ENCODE peak calls at places on chromosomes 4 and X, in five cellular contexts. Q is HT1080; X is stimulated activated CD4-positive, alpha-beta T cell treated with anti-CD3 and anti-CD28 coated beads, Interleukin-12 subunit alpha, Interleukin-12 subunit beta, amount 100 ng/mL, for 24 hours; R is endodermal cell; H is LHCN-M2. Z is an unnamed sample.

GRCh38 chrX:10433296-10433965 is 187.0 kb downstream of the MID1 start:
- DNase-seq in Q (no peak), X (no peak), R (no peak), H (no peak), Z (no peak)

GRCh38 chr4:10809905-10810304 is 125.3 kb upstream of the CLNK start:
- DNase-seq in Q (no peak), X (no peak), R (no peak), H (no peak), Z (no peak)

GRCh38 chrX:40644175-40644574 is 3.2 kb downstream of the CXorf38 start:
- DNase-seq in Q (no peak), X (no peak), R (no peak), H (peak), Z (no peak)

GRCh38 chr4:68361146-68361589 is 11.3 kb upstream of the YTHDC1 start:
- DNase-seq in Q (peak), X (no peak), R (no peak), H (peak), Z (no peak)

GRCh38 chr4:38753021-38753806 is 29.6 kb downstream of the TLR10 start:
- DNase-seq in Q (peak), X (no peak), R (peak), H (peak), Z (peak)

GRCh38 chr4:179625391-179625790 is 2183.2 kb upstream of the AGA start:
- DNase-seq in Q (peak), X (no peak), R (no peak), H (peak), Z (peak)

GRCh38 chrX:3938587-3938986 is 225.1 kb upstream of the PRKX start:
- DNase-seq in Q (no peak), X (no peak), R (no peak), H (no peak), Z (no peak)

GRCh38 chr4:175951794-175952193 is 113.8 kb upstream of the WDR17 start:
- DNase-seq in Q (peak), X (no peak), R (no peak), H (no peak), Z (no peak)

GRCh38 chr4:14177987-14178386 is 550.5 kb upstream of the BOD1L1 start:
- DNase-seq in Q (no peak), X (no peak), R (peak), H (peak), Z (no peak)

GRCh38 chr4:8727546-8728510 is 135.3 kb downstream of the CPZ start:
- DNase-seq in Q (no peak), X (no peak), R (peak), H (no peak), Z (no peak)

GRCh38 chr4:143384381-143384994 is 47.8 kb downstream of the GAB1 start:
- DNase-seq in Q (no peak), X (no peak), R (no peak), H (no peak), Z (no peak)

GRCh38 chr4:134911941-134912340 is 710.4 kb upstream of the PABPC4L start:
- DNase-seq in Q (no peak), X (no peak), R (no peak), H (no peak), Z (no peak)

GRCh38 chr4:137451150-137451850 is 81.0 kb downstream of the PCDH18 start:
- DNase-seq in Q (no peak), X (no peak), R (no peak), H (no peak), Z (no peak)

GRCh38 chr4:121842862-121843261 is 19.2 kb upstream of the CCNA2 start:
- DNase-seq in Q (no peak), X (no peak), R (no peak), H (no peak), Z (no peak)

GRCh38 chrX:107985032-107985431 is 2.9 kb upstream of the TEX13B start:
- DNase-seq in Q (no peak), X (no peak), R (no peak), H (no peak), Z (no peak)

GRCh38 chrX:57294961-57295360 is 8.5 kb downstream of the FAAH2 start:
- DNase-seq in Q (no peak), X (no peak), R (no peak), H (no peak), Z (no peak)

GRCh38 chr4:25564836-25565235 is 90.8 kb upstream of the SLC34A2 start:
- DNase-seq in Q (no peak), X (no peak), R (peak), H (no peak), Z (no peak)

GRCh38 chrX:150365051-150365952 is 2.2 kb downstream of the MAMLD1 start:
- DNase-seq in Q (no peak), X (peak), R (peak), H (peak), Z (peak)

GRCh38 chr4:98778206-98778605 is 119.8 kb upstream of the TSPAN5 start:
- DNase-seq in Q (peak), X (no peak), R (no peak), H (peak), Z (no peak)

GRCh38 chr4:124095596-124095995 is 616.9 kb downstream of the ANKRD50 start:
- DNase-seq in Q (no peak), X (no peak), R (no peak), H (no peak), Z (no peak)

GRCh38 chrX:40108959-40109287 is 11.2 kb upstream of the BCOR start:
- DNase-seq in Q (peak), X (peak), R (peak), H (peak), Z (peak)

GRCh38 chr4:142265536-142265935 is 580.6 kb downstream of the INPP4B start:
- DNase-seq in Q (peak), X (no peak), R (no peak), H (peak), Z (no peak)

GRCh38 chr4:87211249-87211952 is 9.0 kb downstream of the KLHL8 start:
- DNase-seq in Q (no peak), X (no peak), R (no peak), H (no peak), Z (no peak)

GRCh38 chr4:1814453-1814852 is 21.4 kb downstream of the FGFR3 start:
- DNase-seq in Q (no peak), X (no peak), R (no peak), H (no peak), Z (no peak)

GRCh38 chr4:13656569-13656988 is 29.1 kb upstream of the BOD1L1 start:
- DNase-seq in Q (peak), X (peak), R (peak), H (peak), Z (peak)

GRCh38 chr4:112951362-112951962 is 98.0 kb upstream of the ANK2 start:
- DNase-seq in Q (peak), X (no peak), R (no peak), H (peak), Z (no peak)

GRCh38 chr4:138407329-138407728 is 165.2 kb upstream of the SLC7A11 start:
- DNase-seq in Q (no peak), X (no peak), R (no peak), H (no peak), Z (no peak)

GRCh38 chrX:31423575-31424284 is 351.9 kb upstream of the FTHL17 start:
- DNase-seq in Q (peak), X (no peak), R (peak), H (peak), Z (peak)

GRCh38 chrX:149909324-149910177 is 19.8 kb upstream of the HSFX4 start:
- DNase-seq in Q (no peak), X (no peak), R (no peak), H (no peak), Z (no peak)

GRCh38 chr4:7214359-7214758 is 22.0 kb downstream of the SORCS2 start:
- DNase-seq in Q (peak), X (no peak), R (no peak), H (peak), Z (no peak)

GRCh38 chr4:38316045-38316444 is 348.0 kb upstream of the KLF3 start:
- DNase-seq in Q (no peak), X (no peak), R (no peak), H (no peak), Z (no peak)

GRCh38 chrX:72305286-72306084 is at the start of gene CITED1:
- DNase-seq in Q (no peak), X (no peak), R (peak), H (no peak), Z (peak)

GRCh38 chr4:140947507-140947906 is 185.8 kb downstream of the RNF150 start:
- DNase-seq in Q (peak), X (no peak), R (no peak), H (no peak), Z (no peak)